ENCODE peak calls at places on chromosomes 5 and 9, in four cellular contexts. One of them, this sample, is unnamed.

GRCh38 chr5:175697846-175698245 is 40.0 kb downstream of the HRH2 start:
- DNase-seq in breast epithelium: no peak
- DNase-seq in stomach: no peak
- DNase-seq in transverse colon: no peak
- DNase-seq in this sample: no peak

GRCh38 chr5:139861889-139862207 is 66.2 kb downstream of the PSD2 start:
- DNase-seq in stomach: no peak
- DNase-seq in transverse colon: no peak
- DNase-seq in breast epithelium: no peak
- DNase-seq in this sample: no peak

GRCh38 chr9:119938871-119939270 is 569.6 kb upstream of the BRINP1 start:
- DNase-seq in breast epithelium: no peak
- DNase-seq in stomach: no peak
- DNase-seq in transverse colon: no peak
- DNase-seq in this sample: no peak

GRCh38 chr9:37876376-37876775 is 27.6 kb downstream of the SLC25A51 start:
- DNase-seq in transverse colon: no peak
- DNase-seq in stomach: no peak
- DNase-seq in breast epithelium: no peak
- DNase-seq in this sample: no peak

GRCh38 chr5:138595396-138595795 is 20.2 kb upstream of the HSPA9 start:
- DNase-seq in stomach: no peak
- DNase-seq in breast epithelium: no peak
- DNase-seq in transverse colon: no peak
- DNase-seq in this sample: peak; percentile 16

GRCh38 chr5:68252678-68253520 is 37.3 kb downstream of the PIK3R1 start:
- DNase-seq in transverse colon: peak; percentile 60
- DNase-seq in breast epithelium: no peak
- DNase-seq in stomach: peak; percentile 53
- DNase-seq in this sample: peak; percentile 42

GRCh38 chr9:115498338-115498737 is 380.4 kb upstream of the TNC start:
- DNase-seq in breast epithelium: no peak
- DNase-seq in stomach: no peak
- DNase-seq in transverse colon: no peak
- DNase-seq in this sample: peak; percentile 45

GRCh38 chr9:133991964-133992779 is at the start of gene VAV2:
- DNase-seq in stomach: peak; percentile 65
- DNase-seq in breast epithelium: no peak
- DNase-seq in transverse colon: peak; percentile 70
- DNase-seq in this sample: peak; percentile 46

GRCh38 chr9:7461791-7462190 is 337.8 kb downstream of the DMAC1 start:
- DNase-seq in stomach: no peak
- DNase-seq in transverse colon: no peak
- DNase-seq in breast epithelium: no peak
- DNase-seq in this sample: no peak

GRCh38 chr5:141779642-141780041 is 97.6 kb upstream of the ARAP3 start:
- DNase-seq in breast epithelium: peak; percentile 18
- DNase-seq in transverse colon: no peak
- DNase-seq in stomach: no peak
- DNase-seq in this sample: no peak

GRCh38 chr5:12460493-12461261 is 556.4 kb upstream of the CTNND2 start:
- DNase-seq in breast epithelium: no peak
- DNase-seq in transverse colon: no peak
- DNase-seq in stomach: no peak
- DNase-seq in this sample: no peak

GRCh38 chr5:21195145-21195544 is 1207.1 kb upstream of the CDH18 start:
- DNase-seq in transverse colon: no peak
- DNase-seq in stomach: no peak
- DNase-seq in breast epithelium: no peak
- DNase-seq in this sample: no peak

GRCh38 chr5:93208156-93208895 is 372.7 kb downstream of the NR2F1-AS1 start:
- DNase-seq in stomach: no peak
- DNase-seq in transverse colon: no peak
- DNase-seq in breast epithelium: no peak
- DNase-seq in this sample: no peak

GRCh38 chr5:95959964-95960801 is 1.5 kb downstream of the ELL2 start:
- DNase-seq in transverse colon: peak; percentile 16
- DNase-seq in stomach: no peak
- DNase-seq in breast epithelium: no peak
- DNase-seq in this sample: no peak

GRCh38 chr9:126609711-126610388 is 3.9 kb upstream of the LMX1B start:
- DNase-seq in transverse colon: no peak
- DNase-seq in stomach: no peak
- DNase-seq in breast epithelium: no peak
- DNase-seq in this sample: no peak

GRCh38 chr5:9698125-9698848 is 68.1 kb upstream of the TAS2R1 start:
- DNase-seq in breast epithelium: no peak
- DNase-seq in stomach: no peak
- DNase-seq in transverse colon: no peak
- DNase-seq in this sample: no peak

GRCh38 chr9:27157736-27158135 is 48.7 kb downstream of the TEK start:
- DNase-seq in breast epithelium: no peak
- DNase-seq in stomach: no peak
- DNase-seq in transverse colon: no peak
- DNase-seq in this sample: no peak

GRCh38 chr5:78905084-78905938 is 79.8 kb downstream of the ARSB start:
- DNase-seq in breast epithelium: no peak
- DNase-seq in transverse colon: no peak
- DNase-seq in stomach: no peak
- DNase-seq in this sample: no peak

GRCh38 chr5:151200913-151201445 is 22.9 kb downstream of the CCDC69 start:
- DNase-seq in stomach: no peak
- DNase-seq in transverse colon: no peak
- DNase-seq in breast epithelium: no peak
- DNase-seq in this sample: no peak

GRCh38 chr9:7869340-7869739 is 69.8 kb upstream of the DMAC1 start:
- DNase-seq in transverse colon: no peak
- DNase-seq in stomach: no peak
- DNase-seq in breast epithelium: no peak
- DNase-seq in this sample: no peak

GRCh38 chr5:9903806-9904205 is 273.7 kb upstream of the TAS2R1 start:
- DNase-seq in breast epithelium: no peak
- DNase-seq in stomach: no peak
- DNase-seq in transverse colon: no peak
- DNase-seq in this sample: no peak

GRCh38 chr5:151628112-151628823 is 37.1 kb upstream of the FAT2 start:
- DNase-seq in breast epithelium: peak; percentile 72
- DNase-seq in stomach: no peak
- DNase-seq in transverse colon: no peak
- DNase-seq in this sample: no peak

GRCh38 chr9:92723299-92723625 is 41.4 kb downstream of the BICD2 start:
- DNase-seq in transverse colon: no peak
- DNase-seq in stomach: no peak
- DNase-seq in breast epithelium: peak; percentile 61
- DNase-seq in this sample: peak; percentile 85

GRCh38 chr5:56658972-56659371 is 156.4 kb upstream of the MAP3K1 start:
- DNase-seq in transverse colon: no peak
- DNase-seq in breast epithelium: no peak
- DNase-seq in stomach: no peak
- DNase-seq in this sample: no peak

GRCh38 chr9:117403848-117404247 is 11.0 kb downstream of the ASTN2 start:
- DNase-seq in breast epithelium: no peak
- DNase-seq in transverse colon: no peak
- DNase-seq in stomach: no peak
- DNase-seq in this sample: no peak

GRCh38 chr5:73464016-73464745 is 15.6 kb upstream of the FOXD1 start:
- DNase-seq in stomach: no peak
- DNase-seq in breast epithelium: no peak
- DNase-seq in transverse colon: no peak
- DNase-seq in this sample: no peak

GRCh38 chr9:13444272-13444608 is 164.7 kb upstream of the MPDZ start:
- DNase-seq in stomach: no peak
- DNase-seq in breast epithelium: no peak
- DNase-seq in transverse colon: no peak
- DNase-seq in this sample: no peak

GRCh38 chr9:105299190-105299854 is 54.9 kb downstream of the SLC44A1 start:
- DNase-seq in stomach: peak; percentile 41
- DNase-seq in breast epithelium: no peak
- DNase-seq in transverse colon: peak; percentile 22
- DNase-seq in this sample: no peak

GRCh38 chr5:103259705-103260355 is 1.3 kb downstream of the MACIR start:
- DNase-seq in transverse colon: peak; percentile 54
- DNase-seq in stomach: no peak
- DNase-seq in breast epithelium: no peak
- DNase-seq in this sample: no peak

GRCh38 chr5:170313344-170313743 is 15.8 kb upstream of the LCP2 start:
- DNase-seq in stomach: no peak
- DNase-seq in transverse colon: no peak
- DNase-seq in breast epithelium: no peak
- DNase-seq in this sample: no peak

GRCh38 chr9:87640385-87640795 is 85.5 kb upstream of the CTSL start:
- DNase-seq in transverse colon: no peak
- DNase-seq in breast epithelium: no peak
- DNase-seq in stomach: peak; percentile 81
- DNase-seq in this sample: no peak

GRCh38 chr5:77679791-77680190 is 41.3 kb upstream of the OTP start:
- DNase-seq in stomach: no peak
- DNase-seq in breast epithelium: no peak
- DNase-seq in transverse colon: no peak
- DNase-seq in this sample: no peak

GRCh38 chr9:94056442-94056974 is 27.8 kb upstream of the PTPDC1 start:
- DNase-seq in transverse colon: no peak
- DNase-seq in stomach: no peak
- DNase-seq in breast epithelium: no peak
- DNase-seq in this sample: peak; percentile 10

GRCh38 chr9:34990908-34991832 is 1.6 kb downstream of the DNAJB5 start:
- DNase-seq in stomach: no peak
- DNase-seq in transverse colon: no peak
- DNase-seq in breast epithelium: no peak
- DNase-seq in this sample: no peak

GRCh38 chr9:61666849-61667371 is 477.1 kb downstream of the SPATA31A7 start:
- DNase-seq in stomach: peak; percentile 11
- DNase-seq in transverse colon: peak; percentile 2
- DNase-seq in breast epithelium: no peak
- DNase-seq in this sample: peak; percentile 3

DNA sequence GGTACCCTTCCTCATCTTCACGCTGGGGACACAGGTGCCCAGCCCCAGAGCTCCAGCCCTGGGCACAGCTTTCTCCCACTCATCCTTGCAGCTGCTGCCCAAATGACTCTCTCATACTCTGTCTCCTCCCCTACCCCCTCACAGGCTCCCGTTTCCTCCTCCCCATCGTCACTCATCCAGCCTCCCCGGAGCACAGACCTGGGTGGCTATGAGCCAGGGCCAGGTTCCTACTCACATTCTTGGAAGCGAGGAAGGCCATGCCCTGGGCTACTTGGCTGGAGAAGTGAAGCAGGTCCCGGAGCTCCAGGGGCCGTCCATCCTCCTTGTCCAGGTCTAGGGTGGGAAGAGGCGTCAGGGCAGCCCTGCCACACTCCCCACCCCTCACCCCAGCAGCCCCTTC is 29.3 kb downstream of the CSF1R start:
- DNase-seq in stomach: no peak
- DNase-seq in transverse colon: no peak
- DNase-seq in breast epithelium: peak; percentile 30
- DNase-seq in this sample: no peak
- TF ChIP-seq POLR2AphosphoS5 in stomach: no peak
- TF ChIP-seq POLR2AphosphoS5 in transverse colon: no peak
- TF ChIP-seq POLR2AphosphoS5 in breast epithelium: no peak
- TF ChIP-seq POLR2AphosphoS5 in this sample: no peak

GRCh38 chr5:178695560-178695959 is 34.9 kb downstream of the ZNF354A start:
- DNase-seq in transverse colon: no peak
- DNase-seq in stomach: no peak
- DNase-seq in breast epithelium: no peak
- DNase-seq in this sample: no peak

GRCh38 chr5:178688551-178688950 is 41.9 kb downstream of the ZNF354A start:
- DNase-seq in transverse colon: no peak
- DNase-seq in stomach: no peak
- DNase-seq in breast epithelium: no peak
- DNase-seq in this sample: no peak

GRCh38 chr5:178685386-178686059 is 44.9 kb downstream of the ZNF354A start:
- DNase-seq in breast epithelium: no peak
- DNase-seq in stomach: no peak
- DNase-seq in transverse colon: no peak
- DNase-seq in this sample: no peak

DNA sequence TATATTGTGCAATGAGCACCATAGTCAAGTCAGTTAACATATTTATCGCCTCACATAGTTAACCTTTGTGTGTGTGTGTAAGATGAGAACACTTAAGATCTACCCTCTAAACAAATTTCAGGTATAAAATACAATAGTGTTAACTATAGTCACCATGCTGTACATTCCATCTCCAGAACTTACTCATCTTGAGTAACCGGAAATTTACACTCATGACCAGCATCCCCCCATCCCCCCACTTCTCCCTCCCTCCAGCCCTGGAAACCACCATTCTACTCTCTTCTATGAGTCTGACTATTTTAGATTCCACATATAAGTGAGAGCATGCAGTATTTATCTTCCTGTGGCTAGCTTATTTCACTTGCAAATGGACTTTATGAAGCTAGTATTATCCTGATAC is 40.3 kb downstream of the ZNF354A start:
- DNase-seq in stomach: no peak
- DNase-seq in transverse colon: no peak
- DNase-seq in breast epithelium: no peak
- DNase-seq in this sample: no peak
- TF ChIP-seq CTCF in stomach: no peak
- TF ChIP-seq CTCF in transverse colon: no peak
- TF ChIP-seq CTCF in breast epithelium: no peak
- TF ChIP-seq CTCF in this sample: no peak

DNA sequence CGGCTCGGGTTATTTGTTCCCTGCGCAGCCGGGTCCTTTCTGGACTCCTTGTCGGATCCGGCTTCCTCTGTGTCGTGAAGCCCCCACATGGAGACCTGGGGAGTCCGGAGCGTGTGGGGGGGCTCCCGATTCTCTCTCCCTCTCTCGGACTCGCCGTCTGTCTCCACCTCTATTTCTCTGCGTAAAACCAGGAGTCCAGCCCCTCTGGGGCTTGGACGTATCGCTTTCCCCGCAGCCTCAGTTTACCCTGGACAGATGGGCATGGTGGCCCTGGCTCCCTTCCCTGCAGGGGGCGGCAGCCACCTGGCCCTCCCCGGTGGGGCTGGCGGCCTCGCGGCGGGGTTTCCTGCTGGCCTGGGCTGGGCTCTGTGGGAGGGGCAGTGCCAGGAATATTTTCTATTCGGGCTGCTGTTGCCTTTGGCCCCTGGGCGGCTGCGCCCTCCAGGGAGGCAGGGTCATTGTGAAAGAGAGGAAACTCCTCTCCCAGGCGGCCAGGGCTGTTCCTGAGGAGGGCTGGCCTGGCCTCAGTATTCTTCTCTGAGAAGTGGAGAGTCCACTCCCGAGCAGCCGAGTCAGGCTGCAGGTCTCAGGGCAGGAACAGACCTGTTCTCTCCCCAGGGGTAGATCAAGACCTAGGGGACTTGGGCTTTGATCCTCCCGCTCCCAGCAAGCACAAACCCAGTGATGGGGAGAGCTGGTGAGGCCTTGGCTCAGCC is 665 bp downstream of the ASS1 start:
- DNase-seq in breast epithelium: peak; percentile 30
- DNase-seq in transverse colon: peak; percentile 78
- DNase-seq in stomach: peak; percentile 62
- DNase-seq in this sample: no peak
- TF ChIP-seq POLR2AphosphoS5 in breast epithelium: no peak
- TF ChIP-seq POLR2AphosphoS5 in transverse colon: no peak
- TF ChIP-seq POLR2AphosphoS5 in stomach: peak; percentile 54
- TF ChIP-seq POLR2AphosphoS5 in this sample: no peak

GRCh38 chr9:74645007-74645639 is 148.0 kb downstream of the RORB start:
- DNase-seq in breast epithelium: no peak
- DNase-seq in transverse colon: no peak
- DNase-seq in stomach: no peak
- DNase-seq in this sample: no peak
- TF ChIP-seq CTCF in breast epithelium: no peak
- TF ChIP-seq CTCF in transverse colon: peak; percentile 11
- TF ChIP-seq CTCF in stomach: no peak
- TF ChIP-seq CTCF in this sample: peak; percentile 32

This sample was measured in prostate gland.